ENCODE peak calls at places on chromosomes 3 and 15, in eight cellular contexts. H is activated T-helper 1 cell treated with anti-CD3 and anti-CD28 coated beads, Interleukin-2, amount 50 U/mL, for 16 hours; G is B cell; K is NCI-H2081; T is M059J; O is fibroblast of villous mesenchyme; I is CD4-positive, alpha-beta memory T cell; P is endothelial cell. L is an unnamed sample.
A peak's percentile ranks its signal among the peaks of the same experiment; 100 is the strongest.

GRCh38 chr3:157125101-157125500 is 34.8 kb downstream of the CCNL1 start:
- DNase-seq in H (no peak), G (no peak), K (no peak), T (peak; percentile 55), O (no peak), I (no peak), P (no peak), L (no peak)

GRCh38 chr3:55162031-55162784 is 234.3 kb upstream of the LRTM1 start:
- DNase-seq in H (no peak), G (no peak), K (no peak), T (peak; percentile 93), O (peak; percentile 91), I (no peak), P (no peak), L (no peak)

GRCh38 chr15:85749261-85750151 is 45.2 kb downstream of the KLHL25 start:
- DNase-seq in H (no peak), G (no peak), K (no peak), T (no peak), O (no peak), I (no peak), P (no peak), L (no peak)

GRCh38 chr3:144840866-144841265 is 869.2 kb downstream of the DIPK2A start:
- DNase-seq in H (no peak), G (no peak), K (no peak), T (no peak), O (peak; percentile 31), I (no peak), P (no peak), L (no peak)

GRCh38 chr15:72968531-72968922 is 83.7 kb upstream of the NEO1 start:
- DNase-seq in H (no peak), G (no peak), K (no peak), T (no peak), O (no peak), I (no peak), P (no peak), L (no peak)

GRCh38 chr15:71191296-71191695 is 76.0 kb downstream of the THSD4 start:
- DNase-seq in H (no peak), G (no peak), K (no peak), T (no peak), O (no peak), I (no peak), P (no peak), L (no peak)

GRCh38 chr15:73518876-73519594 is 76.1 kb downstream of the REC114 start:
- DNase-seq in H (no peak), G (no peak), K (no peak), T (no peak), O (no peak), I (no peak), P (no peak), L (no peak)

GRCh38 chr3:181974198-181974597 is 262.5 kb downstream of the SOX2 start:
- DNase-seq in H (no peak), G (no peak), K (no peak), T (peak; percentile 17), O (no peak), I (no peak), P (no peak), L (no peak)

GRCh38 chr15:88654430-88655102 is 15.8 kb downstream of the ISG20 start:
- DNase-seq in H (no peak), G (no peak), K (no peak), T (no peak), O (no peak), I (no peak), P (no peak), L (no peak)

GRCh38 chr3:196096382-196096953 is 14.6 kb upstream of the TFRC start:
- DNase-seq in H (no peak), G (peak; percentile 44), K (no peak), T (peak; percentile 73), O (no peak), I (no peak), P (no peak), L (no peak)

GRCh38 chr3:190261015-190261414 is 61.2 kb downstream of the CLDN1 start:
- DNase-seq in H (no peak), G (no peak), K (no peak), T (no peak), O (peak; percentile 58), I (no peak), P (no peak), L (no peak)

GRCh38 chr3:11238880-11239279 is 33.3 kb upstream of the ATG7 start:
- DNase-seq in H (no peak), G (no peak), K (no peak), T (peak; percentile 94), O (peak; percentile 91), I (no peak), P (no peak), L (no peak)

GRCh38 chr15:85690546-85691226 is 104.0 kb downstream of the KLHL25 start:
- DNase-seq in H (no peak), G (peak; percentile 35), K (no peak), T (no peak), O (no peak), I (peak; percentile 37), P (no peak), L (no peak)

GRCh38 chr3:9803494-9803893 is 6.6 kb upstream of the TTLL3 start:
- DNase-seq in H (no peak), G (no peak), K (no peak), T (no peak), O (no peak), I (no peak), P (no peak), L (no peak)

GRCh38 chr3:25420885-25421284 is 7.2 kb upstream of the RARB start:
- DNase-seq in H (no peak), G (no peak), K (no peak), T (no peak), O (no peak), I (no peak), P (no peak), L (no peak)

GRCh38 chr3:38153986-38154608 is 11.2 kb upstream of the OXSR1 start:
- DNase-seq in H (no peak), G (no peak), K (no peak), T (no peak), O (peak; percentile 89), I (no peak), P (no peak), L (no peak)

GRCh38 chr3:13851997-13852637 is 27.8 kb downstream of the WNT7A start:
- DNase-seq in H (no peak), G (no peak), K (no peak), T (no peak), O (no peak), I (no peak), P (no peak), L (no peak)

GRCh38 chr3:51434746-51435323 is 43.8 kb downstream of the RBM15B start:
- DNase-seq in H (no peak), G (peak; percentile 53), K (peak; percentile 8), T (peak; percentile 40), O (peak; percentile 61), I (peak; percentile 56), P (peak; percentile 50), L (no peak)

GRCh38 chr3:36894924-36895323 is 49.9 kb downstream of the TRANK1 start:
- DNase-seq in H (no peak), G (peak; percentile 68), K (no peak), T (no peak), O (no peak), I (no peak), P (no peak), L (no peak)

GRCh38 chr3:68876112-68876713 is 56.1 kb downstream of the TAFA4 start:
- DNase-seq in H (no peak), G (peak; percentile 52), K (peak; percentile 50), T (peak; percentile 27), O (peak; percentile 76), I (peak; percentile 55), P (peak; percentile 36), L (no peak)

GRCh38 chr3:173584093-173584833 is 186.7 kb downstream of the NLGN1 start:
- DNase-seq in H (no peak), G (no peak), K (peak; percentile 83), T (peak; percentile 61), O (peak; percentile 19), I (no peak), P (peak; percentile 58), L (no peak)

GRCh38 chr3:45123030-45123429 is 23.1 kb downstream of the CDCP1 start:
- DNase-seq in H (no peak), G (no peak), K (no peak), T (peak; percentile 94), O (peak; percentile 98), I (no peak), P (no peak), L (no peak)

GRCh38 chr15:45139770-45140169 is 10.0 kb downstream of the DUOX1 start:
- DNase-seq in H (no peak), G (no peak), K (no peak), T (no peak), O (no peak), I (no peak), P (no peak), L (no peak)

GRCh38 chr3:145145461-145145860 is 1015.5 kb downstream of the PLOD2 start:
- DNase-seq in H (no peak), G (no peak), K (peak; percentile 13), T (no peak), O (no peak), I (no peak), P (no peak), L (no peak)

GRCh38 chr15:101003076-101003475 is 83.9 kb downstream of the LRRK1 start:
- DNase-seq in H (no peak), G (no peak), K (no peak), T (no peak), O (no peak), I (no peak), P (no peak), L (no peak)

GRCh38 chr3:186875708-186876107 is 33.2 kb downstream of the ADIPOQ start:
- DNase-seq in H (no peak), G (no peak), K (no peak), T (no peak), O (no peak), I (no peak), P (no peak), L (no peak)

GRCh38 chr3:119322021-119322522 is 27.9 kb downstream of the ARHGAP31 start:
- DNase-seq in H (no peak), G (no peak), K (no peak), T (peak; percentile 68), O (no peak), I (peak; percentile 14), P (no peak), L (no peak)

GRCh38 chr15:98943609-98944111 is 63.9 kb downstream of the PGPEP1L start:
- DNase-seq in H (no peak), G (no peak), K (no peak), T (peak; percentile 45), O (peak; percentile 60), I (no peak), P (no peak), L (no peak)

GRCh38 chr3:46297658-46298423 is 55.6 kb downstream of the CCR3 start:
- DNase-seq in H (no peak), G (no peak), K (no peak), T (peak; percentile 44), O (no peak), I (no peak), P (no peak), L (no peak)

GRCh38 chr3:194443911-194444310 is 42.9 kb downstream of the ATP13A3 start:
- DNase-seq in H (no peak), G (no peak), K (no peak), T (no peak), O (no peak), I (no peak), P (no peak), L (no peak)

GRCh38 chr15:37107754-37108724 is 7.7 kb upstream of the MEIS2 start:
- DNase-seq in H (no peak), G (no peak), K (no peak), T (no peak), O (peak; percentile 7), I (no peak), P (no peak), L (no peak)

GRCh38 chr3:184815046-184815930 is 3.3 kb downstream of the VPS8 start:
- DNase-seq in H (no peak), G (no peak), K (no peak), T (peak; percentile 89), O (peak; percentile 93), I (peak; percentile 13), P (no peak), L (no peak)

GRCh38 chr3:14853280-14853956 is 34.7 kb downstream of the FGD5 start:
- DNase-seq in H (no peak), G (no peak), K (no peak), T (no peak), O (no peak), I (no peak), P (no peak), L (no peak)

GRCh38 chr15:58597943-58598828 is 151.3 kb downstream of the ADAM10 start:
- DNase-seq in H (no peak), G (no peak), K (no peak), T (no peak), O (no peak), I (no peak), P (no peak), L (no peak)

L was measured in activated gamma-delta T cell.